ENCODE peak calls at places on chromosomes 16 and 17, in nine cellular contexts. X is upper lobe of right lung, A is thoracic aorta, O is lung, S is small intestine, Q is prostate gland, Z is IMR-90, F is mammary epithelial cell, Y is heart left ventricle. M is an unnamed sample. For H3K4me1, the result is how much of the 10 kb centered on the place peaks cover.

GRCh38 chr16:55136356-55136755 is 187.6 kb upstream of the IRX6 start:
- DNase-seq in X (no peak), A (no peak), O (no peak), S (no peak), Q (no peak), Z (no peak), F (peak), Y (no peak), M (no peak)

GRCh38 chr17:60535382-60536279 is 9.6 kb upstream of the APPBP2 start:
- DNase-seq in X (no peak), A (no peak), O (no peak), S (no peak), Q (no peak), Z (peak), F (no peak), Y (no peak), M (no peak)

GRCh38 chr17:15289285-15290185 is 24.4 kb upstream of the PMP22 start:
- DNase-seq in X (no peak), A (no peak), O (no peak), S (no peak), Q (no peak), Z (peak), F (no peak), Y (no peak), M (no peak)

GRCh38 chr16:19062706-19063105 is 4.7 kb upstream of the COQ7 start:
- DNase-seq in X (no peak), A (no peak), O (no peak), S (no peak), Q (no peak), Z (no peak), F (no peak), Y (no peak), M (no peak)

GRCh38 chr17:74367206-74367605 is at the start of gene GPR142:
- DNase-seq in X (no peak), A (no peak), O (no peak), S (no peak), Q (no peak), Z (no peak), F (no peak), Y (no peak), M (no peak)

GRCh38 chr17:15651583-15652110 is 32.1 kb upstream of the FBXW10B start:
- DNase-seq in X (peak), A (peak), O (peak), S (peak), Q (peak), Z (peak), F (peak), Y (peak), M (peak)

GRCh38 chr16:57045694-57046381 is 46.5 kb upstream of the CPNE2 start:
- DNase-seq in X (no peak), A (peak), O (no peak), S (peak), Q (peak), Z (peak), F (no peak), Y (peak), M (no peak)

GRCh38 chr16:72927199-72928088 is 120.5 kb downstream of the ZFHX3 start:
- DNase-seq in X (peak), A (no peak), O (peak), S (no peak), Q (peak), Z (peak), F (peak), Y (no peak), M (peak)

GRCh38 chr17:40415390-40415789 is 2.3 kb downstream of the TOP2A start:
- DNase-seq in X (no peak), A (no peak), O (no peak), S (peak), Q (no peak), Z (peak), F (peak), Y (no peak), M (peak)

GRCh38 chr17:21452377-21453143 is 76.4 kb downstream of the KCNJ12 start:
- DNase-seq in X (peak), A (no peak), O (peak), S (peak), Q (peak), Z (peak), F (peak), Y (peak), M (peak)

GRCh38 chr17:34981538-34982241 is 1.4 kb downstream of the LIG3 start:
- DNase-seq in X (no peak), A (no peak), O (no peak), S (peak), Q (no peak), Z (peak), F (no peak), Y (no peak), M (peak)

GRCh38 chr16:27980076-27980775 is 83.3 kb downstream of the GSG1L start:
- DNase-seq in X (peak), A (no peak), O (no peak), S (no peak), Q (no peak), Z (no peak), F (no peak), Y (no peak), M (no peak)

GRCh38 chr16:8588703-8589292 is 1.5 kb downstream of the TMEM114 start:
- DNase-seq in X (no peak), A (no peak), O (no peak), S (no peak), Q (no peak), Z (no peak), F (no peak), Y (no peak), M (no peak)

GRCh38 chr17:74176546-74177001 is 26.9 kb upstream of the RPL38 start:
- DNase-seq in X (no peak), A (no peak), O (peak), S (peak), Q (peak), Z (peak), F (peak), Y (peak), M (peak)

GRCh38 chr17:48483471-48484131 is 47.2 kb downstream of the HOXB1 start:
- DNase-seq in X (no peak), A (no peak), O (no peak), S (no peak), Q (peak), Z (peak), F (peak), Y (no peak), M (peak)

GRCh38 chr16:50400312-50400966 is 31.7 kb upstream of the BRD7 start:
- DNase-seq in X (no peak), A (no peak), O (peak), S (no peak), Q (no peak), Z (no peak), F (no peak), Y (no peak), M (no peak)

GRCh38 chr16:1351582-1352362 is at the start of the genes GNPTG and TSR3:
- DNase-seq in X (peak), A (no peak), O (peak), S (peak), Q (peak), Z (peak), F (peak), Y (peak), M (peak)
- H3K4me1 ChIP-seq in X (under half), A (under half), O (under half), S (under half), Q (under half), Z (under half), F (under half), Y (under half), M (under half)

GRCh38 chr16:88088161-88088581 is 136.9 kb downstream of the BANP start:
- DNase-seq in X (no peak), A (no peak), O (no peak), S (no peak), Q (no peak), Z (peak), F (no peak), Y (peak), M (no peak)

GRCh38 chr16:88084881-88085280 is 133.6 kb downstream of the BANP start:
- DNase-seq in X (no peak), A (no peak), O (no peak), S (no peak), Q (no peak), Z (peak), F (no peak), Y (no peak), M (no peak)

GRCh38 chr16:88086571-88087516 is 135.6 kb downstream of the BANP start:
- DNase-seq in X (no peak), A (no peak), O (no peak), S (no peak), Q (no peak), Z (no peak), F (no peak), Y (peak), M (no peak)

GRCh38 chr16:88083582-88083981 is 132.3 kb downstream of the BANP start:
- DNase-seq in X (no peak), A (no peak), O (no peak), S (no peak), Q (no peak), Z (peak), F (no peak), Y (no peak), M (no peak)

GRCh38 chr16:88087517-88087877 is 136.3 kb downstream of the BANP start:
- DNase-seq in X (no peak), A (no peak), O (no peak), S (no peak), Q (no peak), Z (no peak), F (no peak), Y (no peak), M (no peak)
- H3K27ac ChIP-seq in X (no peak), A (no peak), O (no peak), S (no peak), Q (no peak), Z (no peak), F (no peak), Y (no peak), M (no peak)

GRCh38 chr17:2400877-2401425 is at the start of gene MNT:
- DNase-seq in X (peak), A (peak), O (peak), S (peak), Q (peak), Z (peak), F (peak), Y (peak), M (peak)
- H3K4me1 ChIP-seq in X (half or more), A (half or more), O (under half), S (under half), Q (under half), Z (under half), F (half or more), Y (half or more), M (under half)

GRCh38 chr16:58128721-58129096 is 472 bp downstream of the CFAP20 start:
- DNase-seq in X (peak), A (no peak), O (no peak), S (no peak), Q (no peak), Z (no peak), F (no peak), Y (peak), M (no peak)
- H3K27ac ChIP-seq in X (peak), A (peak), O (peak), S (peak), Q (peak), Z (peak), F (peak), Y (peak), M (peak)

GRCh38 chr16:86354641-86355040 is 155.7 kb upstream of the FOXF1 start:
- DNase-seq in X (no peak), A (no peak), O (no peak), S (no peak), Q (no peak), Z (peak), F (no peak), Y (no peak), M (no peak)
- H3K4me1 ChIP-seq in X (under half), A (under half), O (under half), S (under half), Q (under half), Z (under half), F (under half), Y (under half), M (under half)

GRCh38 chr16:3149630-3150345 is 15.0 kb downstream of the ZNF213 start:
- DNase-seq in X (peak), A (no peak), O (peak), S (peak), Q (peak), Z (peak), F (no peak), Y (peak), M (no peak)
- H3K27ac ChIP-seq in X (peak), A (peak), O (peak), S (peak), Q (peak), Z (peak), F (peak), Y (peak), M (peak)

DNA sequence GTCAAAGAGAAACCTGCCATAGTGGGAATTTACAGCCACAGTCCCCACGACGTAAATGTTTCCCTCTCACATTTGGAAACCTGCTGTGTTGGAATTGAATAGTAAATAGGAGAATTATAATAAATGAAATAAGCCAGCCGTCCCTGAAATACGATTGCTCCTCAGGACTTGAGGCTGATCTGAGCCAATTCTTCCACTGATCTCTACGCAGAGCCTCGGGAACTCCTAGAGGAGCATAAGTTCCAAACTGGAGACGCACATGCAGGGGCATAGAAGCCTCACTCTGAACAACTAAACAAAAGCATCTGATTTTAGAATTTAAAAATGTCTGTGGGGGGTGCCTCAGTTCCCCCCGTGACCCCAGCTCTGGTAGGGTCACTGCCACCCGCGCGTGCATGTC is 10.2 kb upstream of the TEX19 start:
- DNase-seq in X (no peak), A (no peak), O (no peak), S (no peak), Q (no peak), Z (no peak), F (no peak), Y (no peak), M (no peak)
- H3K4me1 ChIP-seq in X (under half), A (under half), O (under half), S (under half), Q (under half), Z (under half), F (under half), Y (under half), M (under half)

GRCh38 chr17:38702900-38703741 is 2.0 kb upstream of the MLLT6 start:
- DNase-seq in X (peak), A (no peak), O (no peak), S (no peak), Q (peak), Z (no peak), F (no peak), Y (no peak), M (no peak)
- H3K27ac ChIP-seq in X (peak), A (peak), O (peak), S (peak), Q (peak), Z (peak), F (no peak), Y (peak), M (no peak)

GRCh38 chr16:68472581-68472980 is 24.3 kb upstream of the SMPD3 start:
- DNase-seq in X (no peak), A (no peak), O (no peak), S (no peak), Q (no peak), Z (no peak), F (no peak), Y (no peak), M (no peak)
- H3K4me1 ChIP-seq in X (under half), A (under half), O (under half), S (under half), Q (under half), Z (under half), F (under half), Y (under half), M (under half)